ENCODE peak calls at places on chromosomes 7 and 10, in four cellular contexts. Z is heart left ventricle; H is NCI-H2081; M is activated CD8-positive, alpha-beta memory T cell treated with anti-CD3 and anti-CD28 coated beads for 1 hour. S is an unnamed sample.

GRCh38 chr7:5633161-5634106 is 148.0 kb downstream of the RNF216 start:
- DNase-seq in Z (peak; percentile 43), H (no peak), M (no peak), S (no peak)

GRCh38 chr10:123269675-123270074 is 115.5 kb downstream of the BUB3 start:
- DNase-seq in Z (no peak), H (no peak), M (no peak), S (no peak)

GRCh38 chr7:36723951-36724664 is at the start of gene AOAH:
- DNase-seq in Z (peak; percentile 80), H (no peak), M (peak; percentile 56), S (peak; percentile 70)

GRCh38 chr10:33547976-33548375 is 213.5 kb upstream of the NRP1 start:
- DNase-seq in Z (no peak), H (no peak), M (no peak), S (no peak)

GRCh38 chr10:85786401-85786899 is 580.1 kb downstream of the GRID1 start:
- DNase-seq in Z (no peak), H (no peak), M (no peak), S (no peak)

GRCh38 chr10:10662720-10663467 is 354.8 kb upstream of the CELF2 start:
- DNase-seq in Z (no peak), H (no peak), M (no peak), S (no peak)

GRCh38 chr7:36273836-36274235 is 115.8 kb upstream of the ANLN start:
- DNase-seq in Z (no peak), H (no peak), M (no peak), S (no peak)

GRCh38 chr10:123868058-123868995 is 23.3 kb downstream of the CPXM2 start:
- DNase-seq in Z (no peak), H (no peak), M (no peak), S (no peak)

GRCh38 chr7:82602066-82602465 is 158.5 kb upstream of the CACNA2D1 start:
- DNase-seq in Z (no peak), H (no peak), M (no peak), S (no peak)

GRCh38 chr7:47574473-47575328 is 7.2 kb downstream of the TNS3 start:
- DNase-seq in Z (no peak), H (no peak), M (no peak), S (peak; percentile 69)

GRCh38 chr7:107860981-107861652 is 29.9 kb upstream of the DLD start:
- DNase-seq in Z (no peak), H (no peak), M (no peak), S (no peak)

GRCh38 chr7:100176096-100176835 is 915 bp downstream of the GPC2 start:
- DNase-seq in Z (no peak), H (no peak), M (no peak), S (no peak)

GRCh38 chr10:122878799-122879338 is 512 bp downstream of the FAM24B start:
- DNase-seq in Z (no peak), H (no peak), M (no peak), S (no peak)

GRCh38 chr10:10699427-10699826 is 318.2 kb upstream of the CELF2 start:
- DNase-seq in Z (no peak), H (no peak), M (no peak), S (no peak)

GRCh38 chr10:61643316-61643751 is 19.4 kb upstream of the CABCOCO1 start:
- DNase-seq in Z (no peak), H (peak; percentile 42), M (no peak), S (no peak)

GRCh38 chr7:91916068-91916440 is 24.6 kb upstream of the AKAP9 start:
- DNase-seq in Z (no peak), H (no peak), M (no peak), S (no peak)

GRCh38 chr7:30893357-30893756 is 18.3 kb upstream of the AQP1 start:
- DNase-seq in Z (no peak), H (no peak), M (no peak), S (no peak)